ENCODE peak calls at places on chromosomes 7 and 10, in five cellular contexts. U is iPS-NIHi11, C is NCI-H2029 treated with DMSO at 0.1 percent for 48 hours, M is NCI-H1436 treated with DMSO at 0.1 percent for 48 hours, J is Right ventricle myocardium superior. F is an unnamed sample.
A peak's percentile ranks its signal among the peaks of the same experiment; 100 is the strongest.

GRCh38 chr10:61899045-61899444 is 2.5 kb upstream of the ARID5B start:
- DNase-seq in J (no peak), M (no peak), U (no peak), C (no peak), F (no peak)

GRCh38 chr7:76296743-76297740 is 5.4 kb upstream of the HSPB1 start:
- DNase-seq in J (no peak), M (no peak), U (no peak), C (no peak), F (no peak)

GRCh38 chr10:37707829-37708578 is 149.4 kb downstream of the ZNF248 start:
- DNase-seq in J (no peak), M (no peak), C (no peak), U (no peak), F (no peak)

GRCh38 chr10:132783165-132783736 is 2.7 kb downstream of the NKX6-2 start:
- DNase-seq in M (no peak), U (no peak), C (no peak), J (no peak), F (no peak)

GRCh38 chr7:126700807-126701604 is 551.7 kb downstream of the GRM8 start:
- DNase-seq in C (peak; percentile 63), M (peak; percentile 91), U (peak; percentile 63), J (no peak), F (peak; percentile 81)

GRCh38 chr7:50783801-50784507 is 1.3 kb upstream of the GRB10 start:
- DNase-seq in J (no peak), U (no peak), M (no peak), C (no peak), F (no peak)

GRCh38 chr10:30386801-30387588 is 37.9 kb upstream of the MTPAP start:
- DNase-seq in M (no peak), C (no peak), J (no peak), U (no peak), F (no peak)

GRCh38 chr7:102289051-102289450 is 2.4 kb downstream of the SH2B2 start:
- DNase-seq in U (no peak), J (no peak), C (no peak), M (no peak), F (no peak)

GRCh38 chr10:25206693-25207414 is 32.1 kb downstream of the GPR158 start:
- DNase-seq in U (no peak), J (no peak), M (no peak), C (no peak), F (no peak)

GRCh38 chr7:4699897-4700296 is 17.8 kb downstream of the FOXK1 start:
- DNase-seq in M (no peak), C (peak; percentile 32), J (no peak), U (no peak), F (no peak)

GRCh38 chr7:30226593-30227268 is 57.7 kb upstream of the ZNRF2 start:
- DNase-seq in U (peak; percentile 70), C (peak; percentile 43), J (no peak), M (no peak), F (peak; percentile 76)

GRCh38 chr10:6498771-6499170 is 81.3 kb downstream of the PRKCQ start:
- DNase-seq in C (no peak), U (no peak), J (no peak), M (no peak), F (no peak)

GRCh38 chr7:149558149-149558861 is 60.7 kb upstream of the ZNF746 start:
- DNase-seq in C (no peak), M (no peak), J (no peak), U (no peak), F (no peak)

GRCh38 chr10:6020806-6021205 is 41.4 kb downstream of the IL2RA start:
- DNase-seq in M (no peak), C (no peak), J (peak; percentile 62), U (no peak), F (no peak)

GRCh38 chr10:79380125-79380917 is 33.1 kb downstream of the PPIF start:
- DNase-seq in C (peak; percentile 27), U (no peak), J (no peak), M (no peak), F (peak; percentile 19)

GRCh38 chr10:71597821-71598498 is 121.6 kb downstream of the C10orf105 start:
- DNase-seq in C (no peak), J (peak; percentile 77), M (no peak), U (no peak), F (no peak)

GRCh38 chr7:111587715-111588433 is 25.6 kb upstream of the IMMP2L start:
- DNase-seq in M (no peak), C (no peak), J (no peak), U (no peak), F (no peak)

GRCh38 chr10:14904316-14904732 is 25.7 kb downstream of the SUV39H2 start:
- DNase-seq in J (no peak), U (peak; percentile 35), M (no peak), C (no peak), F (no peak)

GRCh38 chr10:121409466-121410104 is 188.7 kb downstream of the FGFR2 start:
- DNase-seq in C (no peak), J (no peak), M (no peak), U (peak; percentile 43), F (no peak)

GRCh38 chr7:27088002-27088931 is 7.5 kb downstream of the HOXA1 start:
- DNase-seq in M (no peak), U (no peak), J (no peak), C (no peak), F (peak; percentile 56)

GRCh38 chr7:124489925-124490324 is 275.7 kb downstream of the GPR37 start:
- DNase-seq in C (peak; percentile 14), J (no peak), U (no peak), M (no peak), F (no peak)

GRCh38 chr7:42183547-42183946 is 53.5 kb downstream of the GLI3 start:
- DNase-seq in M (no peak), U (no peak), J (no peak), C (no peak), F (no peak)

GRCh38 chr10:59033622-59034021 is 142.8 kb upstream of the PHYHIPL start:
- DNase-seq in J (no peak), M (no peak), C (no peak), U (no peak), F (no peak)

GRCh38 chr10:104128214-104128613 is 6.2 kb downstream of the SFR1 start:
- DNase-seq in C (no peak), U (no peak), J (no peak), M (no peak), F (no peak)

GRCh38 chr10:72889391-72889831 is 4.1 kb upstream of the OIT3 start:
- DNase-seq in M (no peak), J (no peak), U (no peak), C (peak; percentile 45), F (no peak)

GRCh38 chr10:128629111-128630096 is 503.2 kb upstream of the MKI67 start:
- DNase-seq in C (no peak), U (no peak), M (no peak), J (no peak), F (no peak)

GRCh38 chr7:37284805-37285211 is 163.9 kb downstream of the ELMO1 start:
- DNase-seq in M (no peak), C (no peak), J (peak; percentile 70), U (peak; percentile 77), F (peak; percentile 73)

GRCh38 chr10:28849821-28850220 is 172.5 kb downstream of the BAMBI start:
- DNase-seq in U (no peak), M (no peak), C (no peak), J (no peak), F (no peak)

GRCh38 chr10:59222788-59223187 is 46.3 kb downstream of the PHYHIPL start:
- DNase-seq in M (no peak), C (no peak), J (no peak), U (no peak), F (no peak)

GRCh38 chr10:13924020-13924725 is 337.4 kb downstream of the PRPF18 start:
- DNase-seq in C (no peak), U (no peak), M (no peak), J (no peak), F (no peak)

GRCh38 chr10:52261362-52261761 is 52.7 kb upstream of the DKK1 start:
- DNase-seq in J (no peak), M (no peak), C (no peak), U (no peak), F (no peak)

GRCh38 chr7:15862016-15862780 is 175.7 kb upstream of the MEOX2 start:
- DNase-seq in M (no peak), U (no peak), C (no peak), J (no peak), F (no peak)

F was measured in H9.